ENCODE peak calls at places on chromosomes 1 and 21, in nine cellular contexts. One of them, this sample, is unnamed.

GRCh38 chr1:167529829-167530474 is 11.6 kb upstream of the CD247 start:
- DNase-seq in stomach: no peak
- DNase-seq in aorta: no peak
- DNase-seq in endodermal cell: no peak
- DNase-seq in foreskin fibroblast: peak
- DNase-seq in kidney tubule cell: no peak
- DNase-seq in GM03348: no peak
- DNase-seq in activated CD8-positive, alpha-beta memory T cell treated with anti-CD3 and anti-CD28 coated beads for 24 hours: peak
- DNase-seq in fibroblast of lung: peak
- DNase-seq in this sample: no peak

GRCh38 chr1:235073331-235073967 is 55.2 kb downstream of the TOMM20 start:
- DNase-seq in GM03348: no peak
- DNase-seq in stomach: peak
- DNase-seq in aorta: peak
- DNase-seq in foreskin fibroblast: no peak
- DNase-seq in endodermal cell: no peak
- DNase-seq in fibroblast of lung: no peak
- DNase-seq in kidney tubule cell: peak
- DNase-seq in activated CD8-positive, alpha-beta memory T cell treated with anti-CD3 and anti-CD28 coated beads for 24 hours: no peak
- DNase-seq in this sample: no peak

GRCh38 chr1:151680391-151680790 is 36.2 kb downstream of the CELF3 start:
- DNase-seq in kidney tubule cell: peak
- DNase-seq in aorta: no peak
- DNase-seq in endodermal cell: no peak
- DNase-seq in GM03348: no peak
- DNase-seq in activated CD8-positive, alpha-beta memory T cell treated with anti-CD3 and anti-CD28 coated beads for 24 hours: no peak
- DNase-seq in foreskin fibroblast: peak
- DNase-seq in stomach: no peak
- DNase-seq in fibroblast of lung: no peak
- DNase-seq in this sample: no peak

GRCh38 chr1:20125091-20125490 is 5.8 kb upstream of the PLA2G2D start:
- DNase-seq in GM03348: no peak
- DNase-seq in aorta: no peak
- DNase-seq in foreskin fibroblast: no peak
- DNase-seq in endodermal cell: no peak
- DNase-seq in kidney tubule cell: no peak
- DNase-seq in stomach: no peak
- DNase-seq in activated CD8-positive, alpha-beta memory T cell treated with anti-CD3 and anti-CD28 coated beads for 24 hours: no peak
- DNase-seq in fibroblast of lung: no peak
- DNase-seq in this sample: no peak

GRCh38 chr1:233897325-233898162 is 6.9 kb upstream of the SLC35F3 start:
- DNase-seq in kidney tubule cell: no peak
- DNase-seq in foreskin fibroblast: no peak
- DNase-seq in aorta: no peak
- DNase-seq in endodermal cell: no peak
- DNase-seq in GM03348: no peak
- DNase-seq in stomach: no peak
- DNase-seq in fibroblast of lung: no peak
- DNase-seq in activated CD8-positive, alpha-beta memory T cell treated with anti-CD3 and anti-CD28 coated beads for 24 hours: no peak
- DNase-seq in this sample: no peak

GRCh38 chr1:145962157-145963102 is 1.9 kb downstream of the ANKRD34A start:
- DNase-seq in aorta: peak
- DNase-seq in GM03348: peak
- DNase-seq in fibroblast of lung: no peak
- DNase-seq in stomach: no peak
- DNase-seq in activated CD8-positive, alpha-beta memory T cell treated with anti-CD3 and anti-CD28 coated beads for 24 hours: peak
- DNase-seq in kidney tubule cell: no peak
- DNase-seq in endodermal cell: peak
- DNase-seq in foreskin fibroblast: peak
- DNase-seq in this sample: no peak

GRCh38 chr1:103250441-103250861 is 142.1 kb upstream of the COL11A1 start:
- DNase-seq in foreskin fibroblast: peak
- DNase-seq in GM03348: no peak
- DNase-seq in kidney tubule cell: peak
- DNase-seq in stomach: no peak
- DNase-seq in fibroblast of lung: no peak
- DNase-seq in endodermal cell: peak
- DNase-seq in aorta: no peak
- DNase-seq in activated CD8-positive, alpha-beta memory T cell treated with anti-CD3 and anti-CD28 coated beads for 24 hours: no peak
- DNase-seq in this sample: peak

GRCh38 chr1:173360478-173361063 is 116.6 kb upstream of the PRDX6 start:
- DNase-seq in kidney tubule cell: no peak
- DNase-seq in GM03348: no peak
- DNase-seq in endodermal cell: no peak
- DNase-seq in foreskin fibroblast: no peak
- DNase-seq in fibroblast of lung: no peak
- DNase-seq in aorta: no peak
- DNase-seq in activated CD8-positive, alpha-beta memory T cell treated with anti-CD3 and anti-CD28 coated beads for 24 hours: no peak
- DNase-seq in stomach: no peak
- DNase-seq in this sample: no peak

GRCh38 chr1:94580367-94581115 is 39.0 kb upstream of the F3 start:
- DNase-seq in fibroblast of lung: peak
- DNase-seq in kidney tubule cell: no peak
- DNase-seq in activated CD8-positive, alpha-beta memory T cell treated with anti-CD3 and anti-CD28 coated beads for 24 hours: no peak
- DNase-seq in foreskin fibroblast: no peak
- DNase-seq in stomach: no peak
- DNase-seq in endodermal cell: no peak
- DNase-seq in aorta: no peak
- DNase-seq in GM03348: peak
- DNase-seq in this sample: no peak

GRCh38 chr1:6491480-6491962 is at the start of gene PLEKHG5:
- DNase-seq in stomach: no peak
- DNase-seq in kidney tubule cell: peak
- DNase-seq in GM03348: peak
- DNase-seq in endodermal cell: peak
- DNase-seq in aorta: no peak
- DNase-seq in foreskin fibroblast: peak
- DNase-seq in fibroblast of lung: peak
- DNase-seq in activated CD8-positive, alpha-beta memory T cell treated with anti-CD3 and anti-CD28 coated beads for 24 hours: no peak
- DNase-seq in this sample: peak

GRCh38 chr1:206503591-206504362 is 3.6 kb upstream of the RASSF5 start:
- DNase-seq in GM03348: peak
- DNase-seq in fibroblast of lung: peak
- DNase-seq in foreskin fibroblast: peak
- DNase-seq in endodermal cell: no peak
- DNase-seq in kidney tubule cell: peak
- DNase-seq in activated CD8-positive, alpha-beta memory T cell treated with anti-CD3 and anti-CD28 coated beads for 24 hours: peak
- DNase-seq in aorta: peak
- DNase-seq in stomach: no peak
- DNase-seq in this sample: no peak

GRCh38 chr1:78045850-78046778 is at the start of gene GIPC2:
- DNase-seq in kidney tubule cell: peak
- DNase-seq in stomach: peak
- DNase-seq in endodermal cell: peak
- DNase-seq in activated CD8-positive, alpha-beta memory T cell treated with anti-CD3 and anti-CD28 coated beads for 24 hours: peak
- DNase-seq in aorta: peak
- DNase-seq in fibroblast of lung: peak
- DNase-seq in GM03348: peak
- DNase-seq in foreskin fibroblast: peak
- DNase-seq in this sample: peak

GRCh38 chr21:45885597-45885929 is 96.0 kb upstream of the COL6A1 start:
- DNase-seq in kidney tubule cell: no peak
- DNase-seq in endodermal cell: no peak
- DNase-seq in activated CD8-positive, alpha-beta memory T cell treated with anti-CD3 and anti-CD28 coated beads for 24 hours: no peak
- DNase-seq in stomach: no peak
- DNase-seq in GM03348: no peak
- DNase-seq in aorta: no peak
- DNase-seq in foreskin fibroblast: no peak
- DNase-seq in fibroblast of lung: no peak
- DNase-seq in this sample: no peak

GRCh38 chr1:42529724-42530161 is 66.7 kb downstream of the CCDC30 start:
- DNase-seq in endodermal cell: no peak
- DNase-seq in kidney tubule cell: peak
- DNase-seq in foreskin fibroblast: peak
- DNase-seq in GM03348: peak
- DNase-seq in activated CD8-positive, alpha-beta memory T cell treated with anti-CD3 and anti-CD28 coated beads for 24 hours: no peak
- DNase-seq in fibroblast of lung: peak
- DNase-seq in aorta: no peak
- DNase-seq in stomach: no peak
- DNase-seq in this sample: no peak

GRCh38 chr1:94481473-94481933 is 60.1 kb downstream of the F3 start:
- DNase-seq in endodermal cell: peak
- DNase-seq in fibroblast of lung: peak
- DNase-seq in kidney tubule cell: peak
- DNase-seq in foreskin fibroblast: peak
- DNase-seq in aorta: no peak
- DNase-seq in activated CD8-positive, alpha-beta memory T cell treated with anti-CD3 and anti-CD28 coated beads for 24 hours: peak
- DNase-seq in stomach: peak
- DNase-seq in GM03348: peak
- DNase-seq in this sample: peak

GRCh38 chr1:113479713-113480676 is 89.7 kb downstream of the MAGI3 start:
- DNase-seq in activated CD8-positive, alpha-beta memory T cell treated with anti-CD3 and anti-CD28 coated beads for 24 hours: no peak
- DNase-seq in foreskin fibroblast: peak
- DNase-seq in kidney tubule cell: peak
- DNase-seq in fibroblast of lung: peak
- DNase-seq in stomach: no peak
- DNase-seq in GM03348: no peak
- DNase-seq in endodermal cell: no peak
- DNase-seq in aorta: no peak
- DNase-seq in this sample: peak

GRCh38 chr1:27348861-27349783 is 7.3 kb downstream of the SYTL1 start:
- DNase-seq in GM03348: peak
- DNase-seq in fibroblast of lung: no peak
- DNase-seq in endodermal cell: peak
- DNase-seq in kidney tubule cell: peak
- DNase-seq in activated CD8-positive, alpha-beta memory T cell treated with anti-CD3 and anti-CD28 coated beads for 24 hours: peak
- DNase-seq in aorta: no peak
- DNase-seq in foreskin fibroblast: peak
- DNase-seq in stomach: peak
- DNase-seq in this sample: peak

GRCh38 chr21:45994086-45994661 is 12.6 kb downstream of the COL6A1 start:
- DNase-seq in GM03348: peak
- DNase-seq in fibroblast of lung: no peak
- DNase-seq in foreskin fibroblast: peak
- DNase-seq in aorta: peak
- DNase-seq in activated CD8-positive, alpha-beta memory T cell treated with anti-CD3 and anti-CD28 coated beads for 24 hours: no peak
- DNase-seq in stomach: peak
- DNase-seq in kidney tubule cell: no peak
- DNase-seq in endodermal cell: no peak
- DNase-seq in this sample: no peak

GRCh38 chr1:39940980-39941871 is 13.7 kb upstream of the MFSD2A start:
- DNase-seq in aorta: no peak
- DNase-seq in stomach: no peak
- DNase-seq in foreskin fibroblast: no peak
- DNase-seq in activated CD8-positive, alpha-beta memory T cell treated with anti-CD3 and anti-CD28 coated beads for 24 hours: no peak
- DNase-seq in kidney tubule cell: no peak
- DNase-seq in fibroblast of lung: no peak
- DNase-seq in GM03348: no peak
- DNase-seq in endodermal cell: no peak
- DNase-seq in this sample: no peak

This sample was measured in ELF-1.